ENCODE peak calls at places on chromosomes 1 and 21, in five cellular contexts. X is fibroblast of pulmonary artery, Q is pancreas, L is spleen, W is stomach. Z is an unnamed sample.

GRCh38 chr1:232223887-232224286 is 406.0 kb downstream of the SIPA1L2 start:
- DNase-seq in L (no peak), Q (no peak), X (no peak), W (no peak), Z (no peak)

GRCh38 chr1:151287767-151288500 is 5.8 kb downstream of the ZNF687 start:
- DNase-seq in X (no peak), L (peak), Q (peak), W (no peak), Z (no peak)

GRCh38 chr21:44686000-44686781 is 4.2 kb upstream of the KRTAP12-1 start:
- DNase-seq in W (no peak), Q (no peak), L (no peak), X (no peak), Z (no peak)

GRCh38 chr1:218516526-218516925 is 171.4 kb downstream of the TGFB2 start:
- DNase-seq in X (peak), L (no peak), W (no peak), Q (no peak), Z (peak)

GRCh38 chr1:89762801-89763648 is 57.8 kb upstream of the LRRC8D start:
- DNase-seq in W (peak), L (peak), Q (peak), X (peak), Z (peak)

GRCh38 chr1:35726814-35727433 is 8.2 kb upstream of the C1orf216 start:
- DNase-seq in X (peak), W (peak), Q (no peak), L (no peak), Z (peak)

GRCh38 chr1:188062456-188062855 is 1233.7 kb downstream of the PLA2G4A start:
- DNase-seq in X (peak), Q (no peak), W (no peak), L (no peak), Z (peak)

GRCh38 chr21:33650929-33651505 is 8.7 kb downstream of the ITSN1 start:
- DNase-seq in L (no peak), Q (no peak), W (no peak), X (peak), Z (peak)

GRCh38 chr1:163822933-163823511 is 501.3 kb downstream of the NUF2 start:
- DNase-seq in W (no peak), Q (no peak), X (no peak), L (no peak), Z (no peak)

GRCh38 chr21:17780539-17780938 is 38.6 kb downstream of the C21orf91 start:
- DNase-seq in Q (no peak), L (no peak), X (no peak), W (no peak), Z (no peak)

GRCh38 chr1:50106095-50106761 is 2.5 kb upstream of the ELAVL4 start:
- DNase-seq in Q (no peak), L (no peak), X (no peak), W (no peak), Z (no peak)

GRCh38 chr1:228469413-228470162 is 17.6 kb upstream of the RNF187 start:
- DNase-seq in L (peak), Q (no peak), X (no peak), W (no peak), Z (no peak)

GRCh38 chr1:960371-961131 is at the start of gene KLHL17:
- DNase-seq in W (peak), Q (no peak), L (peak), X (peak), Z (peak)

GRCh38 chr1:44072204-44072603 is 40.9 kb upstream of the SLC6A9 start:
- DNase-seq in L (no peak), Q (no peak), X (peak), W (no peak), Z (peak)

GRCh38 chr1:31397360-31398095 is 15.5 kb upstream of the SERINC2 start:
- DNase-seq in L (no peak), Q (no peak), X (no peak), W (no peak), Z (no peak)

GRCh38 chr21:14901482-14901958 is 163.3 kb downstream of the NRIP1 start:
- DNase-seq in X (no peak), Q (no peak), L (no peak), W (no peak), Z (peak)

GRCh38 chr1:182761396-182762395 is 27.9 kb upstream of the NPL start:
- DNase-seq in X (no peak), L (no peak), Q (no peak), W (no peak), Z (peak)

GRCh38 chr1:185499986-185500626 is 183.1 kb upstream of the IVNS1ABP start:
- DNase-seq in X (peak), W (no peak), Q (no peak), L (no peak), Z (peak)

GRCh38 chr21:44761011-44761729 is 40.5 kb downstream of the UBE2G2 start:
- DNase-seq in W (no peak), L (peak), Q (no peak), X (no peak), Z (no peak)

GRCh38 chr1:11331036-11331765 is 58.2 kb downstream of the UBIAD1 start:
- DNase-seq in X (no peak), L (no peak), W (no peak), Q (no peak), Z (peak)

GRCh38 chr1:198411240-198411639 is 129.2 kb downstream of the ATP6V1G3 start:
- DNase-seq in W (no peak), X (no peak), L (no peak), Q (no peak), Z (no peak)

GRCh38 chr21:33286600-33287456 is 20.7 kb downstream of the IL10RB start:
- DNase-seq in Q (no peak), L (no peak), X (peak), W (peak), Z (peak)

GRCh38 chr1:153434746-153435455 is 18.6 kb downstream of the S100A7A start:
- DNase-seq in W (no peak), X (no peak), Q (no peak), L (no peak), Z (no peak)

GRCh38 chr21:44958471-44959191 is 18.8 kb downstream of the SLX9 start:
- DNase-seq in X (peak), L (peak), Q (peak), W (peak), Z (peak)

DNA sequence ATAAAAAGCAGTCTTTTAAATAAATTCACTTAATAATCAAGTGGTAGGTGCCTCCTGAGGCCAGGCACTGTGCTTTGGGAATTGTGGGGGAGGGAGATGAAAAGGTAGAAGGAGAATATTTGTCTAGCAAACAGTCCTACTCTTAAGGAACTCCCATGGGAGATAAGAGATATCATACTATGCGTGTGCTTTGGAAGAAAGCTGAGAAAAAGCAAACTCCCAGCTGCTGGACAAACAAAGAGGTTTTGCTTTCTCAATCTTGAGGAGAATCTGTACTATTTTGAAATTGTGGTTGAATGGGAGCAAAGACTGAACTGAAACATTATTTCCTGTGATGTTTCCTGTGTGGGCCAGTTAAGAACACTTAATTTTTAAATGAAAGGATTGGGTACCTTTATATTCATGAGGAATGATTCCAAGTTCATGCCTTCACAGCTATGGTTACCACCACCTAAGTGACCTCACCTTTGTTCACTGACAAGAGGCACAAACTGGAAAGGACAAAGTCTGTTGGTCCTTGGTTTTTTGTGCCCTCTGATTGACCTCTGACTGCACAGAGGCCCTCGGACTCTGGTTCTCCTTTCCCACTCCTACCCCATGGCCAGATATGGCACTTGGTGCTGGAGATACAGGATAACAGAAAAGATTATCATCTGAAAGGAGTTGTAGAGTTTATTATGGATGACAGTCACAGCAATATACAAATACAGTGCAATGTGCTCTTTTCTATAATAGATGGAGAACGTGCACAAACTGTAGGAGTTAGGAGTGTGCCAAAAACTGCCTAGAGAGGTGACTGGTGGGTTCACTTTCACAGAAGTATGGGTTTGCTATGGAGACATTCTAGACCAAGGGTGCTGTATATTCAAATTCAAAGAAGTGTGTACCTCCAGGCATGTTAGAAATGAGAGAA is 1.6 kb downstream of the CD53 start:
- DNase-seq in X (peak), L (no peak), Q (no peak), W (no peak), Z (no peak)
- H3K4me3 ChIP-seq in X (no peak), L (peak), Q (peak), W (peak), Z (no peak)

GRCh38 chr1:222713091-222714012 is 988 bp downstream of the BROX start:
- DNase-seq in W (peak), Q (peak), X (peak), L (peak), Z (peak)
- TF ChIP-seq CTCF in W (no peak), Q (no peak), X (no peak), L (no peak), Z (no peak)

DNA sequence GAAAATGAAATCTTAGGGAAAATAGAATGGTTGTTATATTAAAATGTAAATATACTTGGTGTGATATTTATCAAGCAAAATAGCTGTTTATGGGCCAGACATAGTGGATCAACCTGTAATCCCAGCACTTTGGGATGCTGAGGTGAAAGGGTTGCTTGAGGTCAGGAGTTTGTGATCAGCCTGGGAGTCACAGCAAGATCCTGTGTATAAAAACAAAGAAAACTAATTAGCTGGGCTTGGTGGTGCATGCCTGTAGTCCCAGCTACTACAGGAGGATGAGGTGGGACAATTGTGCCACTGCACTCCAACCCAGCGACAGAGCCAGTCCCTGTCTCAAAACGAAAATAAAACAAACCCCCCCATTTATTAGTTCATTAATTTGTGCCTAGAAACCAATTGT is 21.6 kb upstream of the CFHR1 start:
- DNase-seq in X (no peak), L (no peak), Q (no peak), W (no peak), Z (no peak)
- H3K4me3 ChIP-seq in X (no peak), L (no peak), Q (no peak), W (no peak), Z (no peak)

DNA sequence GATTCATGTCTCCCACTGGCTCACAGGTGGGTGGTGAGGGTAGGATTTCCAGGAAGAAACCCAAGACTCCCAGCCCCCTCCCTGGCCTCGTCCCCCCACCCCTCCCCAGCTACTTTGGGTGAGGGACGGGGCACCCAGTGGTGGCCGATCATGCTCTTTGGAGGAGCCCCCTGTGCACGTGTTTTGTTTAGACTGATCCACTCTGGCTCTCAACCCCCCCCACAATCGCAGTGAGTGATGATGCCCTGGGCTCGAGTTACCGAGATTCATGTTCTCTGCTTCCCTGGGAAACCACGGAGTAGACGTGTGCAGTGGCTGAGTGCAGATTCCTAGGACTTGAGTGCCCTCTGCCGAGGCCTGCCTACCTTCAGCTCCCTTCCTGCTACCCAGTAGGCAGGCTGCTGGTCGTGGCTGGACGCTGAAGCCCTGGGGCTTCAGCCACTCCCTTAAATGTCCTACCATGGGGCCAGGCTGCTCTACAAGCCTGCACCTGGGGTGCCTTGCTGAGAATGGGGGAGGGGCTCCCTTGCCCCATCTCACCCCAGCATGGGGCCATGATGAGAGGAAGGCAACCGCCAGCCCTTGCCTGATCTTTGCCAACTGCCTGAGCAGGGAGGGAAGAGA is 3.9 kb upstream of the GRIK3 start:
- DNase-seq in Q (no peak), X (no peak), W (no peak), L (no peak), Z (peak)
- TF ChIP-seq CTCF in Q (no peak), X (no peak), W (no peak), L (no peak), Z (no peak)

GRCh38 chr1:83505148-83505547 is 493.8 kb downstream of the TTLL7 start:
- DNase-seq in L (no peak), X (no peak), Q (no peak), W (no peak), Z (no peak)

GRCh38 chr1:83512371-83513004 is 486.4 kb downstream of the TTLL7 start:
- DNase-seq in X (no peak), Q (no peak), W (no peak), L (no peak), Z (no peak)

GRCh38 chr1:83511327-83511726 is 487.6 kb downstream of the TTLL7 start:
- DNase-seq in X (no peak), W (no peak), Q (no peak), L (no peak), Z (peak)

GRCh38 chr1:83509229-83509870 is 489.6 kb downstream of the TTLL7 start:
- DNase-seq in W (no peak), X (no peak), Q (no peak), L (no peak), Z (no peak)

DNA sequence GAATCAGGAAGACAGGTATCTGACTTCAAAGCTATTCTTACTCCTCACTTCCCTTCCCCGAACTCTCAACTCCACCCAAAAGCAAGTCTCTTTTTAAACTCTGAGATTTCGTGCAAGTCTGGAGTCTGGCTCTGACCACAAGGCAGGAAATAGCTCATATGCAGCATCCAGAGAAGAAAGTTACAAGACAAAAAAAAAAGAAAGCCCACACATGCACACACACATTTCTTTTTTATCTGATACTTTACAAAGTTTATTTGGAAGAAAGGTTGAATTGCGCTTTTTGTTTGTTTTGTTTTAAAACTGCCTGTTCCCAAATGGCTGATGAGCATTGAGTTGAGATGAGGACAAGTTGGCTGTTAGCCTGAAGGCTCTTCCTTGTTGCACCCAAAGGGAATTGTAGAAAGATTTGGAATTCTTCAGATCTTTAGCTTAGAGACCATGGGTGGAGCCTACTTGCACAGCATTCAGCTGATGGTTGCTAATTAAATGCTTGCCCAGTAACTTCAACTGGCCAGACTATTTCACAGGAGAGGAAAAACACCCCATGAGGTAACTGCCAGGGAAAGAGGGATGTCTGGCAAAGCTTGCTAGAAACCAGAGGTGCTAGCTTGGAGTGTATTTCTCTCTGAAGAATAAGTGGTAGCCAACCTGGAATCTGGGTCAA is 490.3 kb downstream of the TTLL7 start:
- DNase-seq in X (peak), Q (no peak), L (no peak), W (no peak), Z (peak)
- H3K4me3 ChIP-seq in X (no peak), Q (no peak), L (no peak), W (no peak), Z (no peak)

GRCh38 chr1:246258250-246258649 is 248.8 kb downstream of the SMYD3 start:
- DNase-seq in L (no peak), X (no peak), W (no peak), Q (no peak), Z (no peak)

GRCh38 chr1:246254854-246255253 is 252.2 kb downstream of the SMYD3 start:
- DNase-seq in W (no peak), Q (no peak), L (no peak), X (no peak), Z (no peak)

GRCh38 chr1:246261641-246262040 is 245.4 kb downstream of the SMYD3 start:
- DNase-seq in W (no peak), Q (no peak), X (peak), L (no peak), Z (peak)

DNA sequence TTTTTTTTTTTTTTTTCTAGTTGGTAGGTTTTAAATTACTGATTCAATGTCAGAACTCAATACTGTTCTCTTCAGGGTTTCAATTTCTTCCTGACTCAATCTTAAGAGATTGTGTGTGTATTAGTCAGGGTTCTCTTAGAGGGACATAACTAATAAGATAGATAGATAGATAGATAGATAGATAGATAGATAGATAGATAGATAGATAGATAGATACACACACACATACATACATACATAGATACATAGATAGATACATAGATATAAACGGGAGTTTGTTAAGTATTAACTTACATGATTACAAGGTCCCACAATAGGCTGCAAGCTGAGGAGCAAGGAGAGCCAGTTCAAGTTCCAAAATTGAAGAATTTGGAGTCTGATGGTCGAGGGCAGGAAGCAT is 251.3 kb downstream of the SMYD3 start:
- DNase-seq in W (no peak), L (no peak), Q (no peak), X (no peak), Z (no peak)
- TF ChIP-seq CTCF in W (no peak), L (no peak), Q (no peak), X (no peak), Z (no peak)

Z was measured in choroid plexus epithelial cell.